ENCODE peak calls at places on chromosomes 4 and X, in ten cellular contexts. X is body of pancreas; H is BJ; F is esophagus squamous epithelium; K is WTC11; M is activated CD4-positive, CD25-positive, alpha-beta regulatory T cell; T is neural progenitor cell; N is anterior cingulate cortex; Y is upper lobe of left lung; E is AG10803. R is an unnamed sample.

GRCh38 chr4:173426064-173426463 is 27.1 kb upstream of the SCRG1 start:
- DNase-seq in N (no peak), E (no peak), Y (no peak), F (no peak), H (no peak), T (no peak), M (no peak), K (no peak), X (no peak), R (no peak)

GRCh38 chrX:47361538-47362511 is 8.6 kb upstream of the ZNF157 start:
- DNase-seq in E (peak), N (peak), M (no peak), H (peak), K (peak), X (peak), Y (no peak), F (no peak), T (peak), R (peak)

GRCh38 chrX:46184749-46185148 is 360.5 kb downstream of the ZNF674 start:
- DNase-seq in M (no peak), K (no peak), Y (no peak), N (no peak), X (no peak), H (no peak), F (no peak), T (no peak), E (no peak), R (no peak)

GRCh38 chrX:152895724-152896420 is 2.0 kb upstream of the ZNF185 start:
- DNase-seq in H (no peak), F (no peak), E (no peak), M (no peak), N (no peak), X (no peak), Y (no peak), K (no peak), T (no peak), R (no peak)

GRCh38 chrX:131279617-131280016 is 9.5 kb downstream of the IGSF1 start:
- DNase-seq in H (no peak), X (no peak), M (no peak), T (no peak), K (no peak), F (no peak), E (no peak), Y (no peak), N (no peak), R (no peak)

GRCh38 chrX:47772764-47773163 is 63.9 kb upstream of the ZNF81 start:
- DNase-seq in N (no peak), X (no peak), Y (no peak), M (no peak), F (no peak), E (no peak), H (no peak), K (no peak), T (no peak), R (no peak)

GRCh38 chr4:168199262-168199957 is 107.1 kb downstream of the ANXA10 start:
- DNase-seq in N (no peak), T (no peak), E (no peak), M (no peak), Y (no peak), K (no peak), X (no peak), H (no peak), F (no peak), R (no peak)

GRCh38 chrX:110412971-110413726 is 54.5 kb downstream of the RTL9 start:
- DNase-seq in T (peak), X (peak), H (no peak), F (no peak), E (no peak), N (peak), K (peak), M (peak), Y (no peak), R (peak)

GRCh38 chr4:162015090-162015489 is 148.7 kb downstream of the FSTL5 start:
- DNase-seq in Y (no peak), K (no peak), E (peak), T (no peak), F (no peak), H (peak), M (no peak), X (no peak), N (no peak), R (no peak)

GRCh38 chrX:154298312-154298711 is 2.7 kb downstream of the TKTL1 start:
- DNase-seq in X (no peak), E (no peak), M (no peak), Y (no peak), F (no peak), N (no peak), T (no peak), K (no peak), H (no peak), R (no peak)